ENCODE peak calls at places on chromosomes 11 and 22, in nine cellular contexts. F is cardiac muscle cell, H is tibial artery, G is MCF 10A, R is endothelial cell, W is lower lobe of right lung, J is endothelial cell of umbilical vein, P is H9, A is fibroblast of lung. T is an unnamed sample.

GRCh38 chr22:27754888-27755480 is 46.6 kb downstream of the MN1 start:
- DNase-seq in F (no peak), H (no peak), G (no peak), R (no peak), W (peak), J (no peak), P (no peak), A (no peak), T (no peak)

GRCh38 chr22:46239261-46240048 is 10.6 kb downstream of the CDPF1 start:
- DNase-seq in F (no peak), H (no peak), G (no peak), R (no peak), W (no peak), J (no peak), P (no peak), A (no peak), T (no peak)

GRCh38 chr11:84552791-84553190 is 1074.4 kb downstream of the DLG2 start:
- DNase-seq in F (no peak), H (no peak), G (no peak), R (no peak), W (no peak), J (no peak), P (no peak), A (peak), T (peak)

GRCh38 chr22:29626497-29627195 is 23.2 kb downstream of the NF2 start:
- DNase-seq in F (peak), H (no peak), G (peak), R (no peak), W (no peak), J (no peak), P (no peak), A (peak), T (peak)

GRCh38 chr11:98185245-98185644 is 835.5 kb upstream of the CNTN5 start:
- DNase-seq in F (no peak), H (no peak), G (no peak), R (no peak), W (no peak), J (no peak), P (no peak), A (no peak), T (no peak)

GRCh38 chr11:73230931-73231330 is 12.8 kb downstream of the P2RY2 start:
- DNase-seq in F (no peak), H (no peak), G (no peak), R (no peak), W (no peak), J (no peak), P (no peak), A (no peak), T (no peak)

GRCh38 chr11:19769820-19770219 is 57.2 kb downstream of the NAV2 start:
- DNase-seq in F (peak), H (no peak), G (peak), R (no peak), W (no peak), J (no peak), P (no peak), A (peak), T (peak)

GRCh38 chr11:75277991-75278790 is 37.6 kb downstream of the TPBGL start:
- DNase-seq in F (no peak), H (peak), G (no peak), R (no peak), W (no peak), J (no peak), P (no peak), A (no peak), T (no peak)

GRCh38 chr22:38868886-38869381 is 3.1 kb downstream of the CBX6 start:
- DNase-seq in F (peak), H (peak), G (peak), R (peak), W (peak), J (peak), P (peak), A (peak), T (peak)

GRCh38 chr22:49057910-49058309 is 769.8 kb downstream of the BRD1 start:
- DNase-seq in F (no peak), H (no peak), G (no peak), R (no peak), W (no peak), J (no peak), P (no peak), A (no peak), T (no peak)

GRCh38 chr22:28547132-28547842 is 132.4 kb downstream of the TTC28 start:
- DNase-seq in F (peak), H (no peak), G (no peak), R (no peak), W (no peak), J (no peak), P (no peak), A (peak), T (peak)

GRCh38 chr22:37431811-37432707 is 4.8 kb upstream of the ELFN2 start:
- DNase-seq in F (peak), H (no peak), G (peak), R (no peak), W (no peak), J (peak), P (no peak), A (peak), T (peak)

GRCh38 chr22:38700271-38700788 is 413 bp downstream of the JOSD1 start:
- DNase-seq in F (peak), H (peak), G (peak), R (peak), W (peak), J (no peak), P (no peak), A (no peak), T (peak)

GRCh38 chr11:43943931-43944751 is 1.7 kb downstream of the C11orf96 start:
- DNase-seq in F (peak), H (no peak), G (peak), R (peak), W (peak), J (peak), P (no peak), A (peak), T (no peak)

GRCh38 chr11:25734592-25735211 is 597.2 kb upstream of the ANO3 start:
- DNase-seq in F (peak), H (no peak), G (peak), R (peak), W (no peak), J (no peak), P (no peak), A (peak), T (no peak)

GRCh38 chr11:126405906-126406305 is 50.4 kb downstream of the ST3GAL4 start:
- DNase-seq in F (no peak), H (no peak), G (peak), R (no peak), W (no peak), J (no peak), P (no peak), A (no peak), T (no peak)

GRCh38 chr11:21018248-21018647 is 348.9 kb downstream of the NELL1 start:
- DNase-seq in F (no peak), H (no peak), G (no peak), R (no peak), W (no peak), J (no peak), P (no peak), A (no peak), T (no peak)

GRCh38 chr11:14972581-14973490 is 685 bp upstream of the CALCA start:
- DNase-seq in F (no peak), H (no peak), G (no peak), R (no peak), W (no peak), J (no peak), P (peak), A (no peak), T (no peak)

GRCh38 chr22:45743687-45744086 is 72.1 kb downstream of the ATXN10 start:
- DNase-seq in F (no peak), H (no peak), G (no peak), R (no peak), W (no peak), J (no peak), P (no peak), A (no peak), T (no peak)

GRCh38 chr22:19495562-19496323 is 16.0 kb downstream of the CDC45 start:
- DNase-seq in F (peak), H (no peak), G (peak), R (peak), W (no peak), J (peak), P (no peak), A (no peak), T (peak)

GRCh38 chr11:1763796-1764661 is at the start of gene CTSD:
- DNase-seq in F (peak), H (peak), G (peak), R (peak), W (peak), J (peak), P (peak), A (peak), T (peak)

GRCh38 chr11:107567739-107568335 is 2.3 kb upstream of the ALKBH8 start:
- DNase-seq in F (peak), H (no peak), G (no peak), R (no peak), W (no peak), J (no peak), P (no peak), A (no peak), T (no peak)

GRCh38 chr22:38850941-38851849 is 7.4 kb upstream of the NPTXR start:
- DNase-seq in F (peak), H (no peak), G (peak), R (no peak), W (no peak), J (no peak), P (no peak), A (peak), T (peak)

GRCh38 chr22:36901411-36902142 is 11.9 kb upstream of the CSF2RB start:
- DNase-seq in F (no peak), H (no peak), G (no peak), R (no peak), W (no peak), J (no peak), P (no peak), A (no peak), T (no peak)

GRCh38 chr11:19905280-19905853 is 192.7 kb downstream of the NAV2 start:
- DNase-seq in F (peak), H (no peak), G (peak), R (no peak), W (no peak), J (peak), P (no peak), A (peak), T (peak)

GRCh38 chr22:47175151-47175760 is 412.8 kb downstream of the TBC1D22A start:
- DNase-seq in F (peak), H (peak), G (no peak), R (no peak), W (no peak), J (no peak), P (peak), A (no peak), T (no peak)

GRCh38 chr22:28977050-28977449 is 84.6 kb downstream of the C22orf31 start:
- DNase-seq in F (peak), H (no peak), G (no peak), R (no peak), W (no peak), J (no peak), P (no peak), A (peak), T (no peak)

GRCh38 chr11:74154621-74155281 is 16.1 kb downstream of the C2CD3 start:
- DNase-seq in F (peak), H (peak), G (no peak), R (no peak), W (no peak), J (peak), P (no peak), A (peak), T (peak)

GRCh38 chr22:20053407-20054033 is 26.5 kb upstream of the DGCR8 start:
- DNase-seq in F (no peak), H (no peak), G (no peak), R (no peak), W (no peak), J (no peak), P (no peak), A (no peak), T (no peak)

GRCh38 chr11:1846453-1846932 is 6.4 kb upstream of the LSP1 start:
- DNase-seq in F (no peak), H (no peak), G (no peak), R (no peak), W (no peak), J (no peak), P (no peak), A (no peak), T (no peak)

GRCh38 chr11:16924462-16924825 is 89.8 kb downstream of the PLEKHA7 start:
- DNase-seq in F (no peak), H (no peak), G (no peak), R (no peak), W (no peak), J (no peak), P (no peak), A (no peak), T (no peak)

GRCh38 chr11:3964056-3964455 is 108.6 kb downstream of the STIM1 start:
- DNase-seq in F (no peak), H (no peak), G (no peak), R (no peak), W (no peak), J (no peak), P (no peak), A (peak), T (no peak)

GRCh38 chr11:107849791-107850190 is 8.8 kb downstream of the SLC35F2 start:
- DNase-seq in F (no peak), H (no peak), G (no peak), R (no peak), W (no peak), J (no peak), P (no peak), A (no peak), T (no peak)

GRCh38 chr22:27892064-27892463 is 27.0 kb downstream of the PITPNB start:
- DNase-seq in F (no peak), H (no peak), G (no peak), R (no peak), W (no peak), J (no peak), P (no peak), A (no peak), T (no peak)

GRCh38 chr11:109892321-109892794 is 200.8 kb upstream of the ZC3H12C start:
- DNase-seq in F (no peak), H (no peak), G (no peak), R (no peak), W (no peak), J (no peak), P (no peak), A (peak), T (no peak)

GRCh38 chr11:70877151-70877550 is 375.2 kb downstream of the SHANK2 start:
- DNase-seq in F (no peak), H (no peak), G (no peak), R (no peak), W (no peak), J (no peak), P (no peak), A (no peak), T (no peak)

GRCh38 chr22:30704978-30705377 is 10.3 kb downstream of the OSBP2 start:
- DNase-seq in F (no peak), H (no peak), G (no peak), R (no peak), W (no peak), J (no peak), P (no peak), A (no peak), T (no peak)

GRCh38 chr11:59616396-59616982 is 915 bp upstream of the OSBP start:
- DNase-seq in F (no peak), H (no peak), G (no peak), R (no peak), W (peak), J (no peak), P (no peak), A (no peak), T (no peak)

GRCh38 chr11:59617876-59618275 is 2.3 kb upstream of the OSBP start:
- DNase-seq in F (no peak), H (no peak), G (no peak), R (no peak), W (no peak), J (no peak), P (no peak), A (no peak), T (no peak)

GRCh38 chr11:59615132-59615636 is 390 bp downstream of the OSBP start:
- DNase-seq in F (peak), H (peak), G (peak), R (no peak), W (peak), J (no peak), P (peak), A (peak), T (no peak)

GRCh38 chr11:59614277-59615131 is 1.1 kb downstream of the OSBP start:
- DNase-seq in F (peak), H (no peak), G (peak), R (no peak), W (no peak), J (peak), P (no peak), A (no peak), T (no peak)

DNA sequence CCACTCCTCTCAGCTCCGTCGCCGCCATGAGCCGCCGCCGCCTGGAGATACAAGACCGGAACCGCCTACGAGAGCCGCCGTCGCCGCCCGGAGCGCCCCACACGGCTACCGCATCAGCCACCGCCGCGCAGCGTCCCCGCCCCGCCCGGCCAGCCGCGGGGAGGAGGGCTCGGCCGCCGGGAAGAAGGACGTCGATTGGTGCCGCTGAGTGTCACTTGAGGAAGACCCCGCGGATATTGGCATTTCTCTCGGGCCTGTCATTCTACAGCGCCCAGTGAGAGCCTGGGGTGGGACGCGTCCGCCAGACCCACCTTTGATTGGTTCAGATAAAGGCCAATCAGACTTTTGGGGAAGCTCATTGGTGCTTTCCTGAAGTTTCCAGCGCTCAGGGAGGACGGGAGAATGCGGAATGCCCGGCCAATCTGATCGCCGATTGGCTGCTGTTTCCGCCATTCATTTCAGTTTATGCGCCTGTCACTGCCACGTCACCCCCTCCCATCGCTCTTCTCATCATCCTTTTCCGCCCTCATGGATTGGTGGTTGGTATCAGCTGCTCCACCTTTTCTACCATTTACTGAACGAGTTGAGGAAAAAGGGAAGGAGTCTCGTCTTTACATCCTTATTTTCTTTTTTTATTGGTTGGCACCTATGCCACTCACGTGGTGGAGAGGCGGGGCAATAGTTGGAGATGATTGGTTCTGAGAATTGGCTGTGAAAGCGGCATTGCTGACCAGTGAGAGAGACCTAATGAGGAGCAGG is at the start of gene OSBP:
- DNase-seq in F (peak), H (peak), G (peak), R (peak), W (peak), J (peak), P (peak), A (peak), T (peak)
- TF ChIP-seq CTCF in F (no peak), H (no peak), G (no peak), R (no peak), W (peak), J (no peak), P (no peak), A (no peak), T (peak)

GRCh38 chr22:33521879-33522665 is 398.2 kb downstream of the LARGE1 start:
- DNase-seq in F (no peak), H (no peak), G (no peak), R (no peak), W (no peak), J (no peak), P (no peak), A (no peak), T (no peak)

GRCh38 chr22:33520904-33521780 is 399.1 kb downstream of the LARGE1 start:
- DNase-seq in F (no peak), H (no peak), G (no peak), R (no peak), W (no peak), J (no peak), P (no peak), A (no peak), T (no peak)

GRCh38 chr22:33518405-33518804 is 401.9 kb downstream of the LARGE1 start:
- DNase-seq in F (no peak), H (no peak), G (no peak), R (no peak), W (no peak), J (no peak), P (no peak), A (no peak), T (no peak)

GRCh38 chr22:33519974-33520903 is 400.0 kb downstream of the LARGE1 start:
- DNase-seq in F (no peak), H (no peak), G (no peak), R (no peak), W (no peak), J (no peak), P (no peak), A (no peak), T (no peak)

DNA sequence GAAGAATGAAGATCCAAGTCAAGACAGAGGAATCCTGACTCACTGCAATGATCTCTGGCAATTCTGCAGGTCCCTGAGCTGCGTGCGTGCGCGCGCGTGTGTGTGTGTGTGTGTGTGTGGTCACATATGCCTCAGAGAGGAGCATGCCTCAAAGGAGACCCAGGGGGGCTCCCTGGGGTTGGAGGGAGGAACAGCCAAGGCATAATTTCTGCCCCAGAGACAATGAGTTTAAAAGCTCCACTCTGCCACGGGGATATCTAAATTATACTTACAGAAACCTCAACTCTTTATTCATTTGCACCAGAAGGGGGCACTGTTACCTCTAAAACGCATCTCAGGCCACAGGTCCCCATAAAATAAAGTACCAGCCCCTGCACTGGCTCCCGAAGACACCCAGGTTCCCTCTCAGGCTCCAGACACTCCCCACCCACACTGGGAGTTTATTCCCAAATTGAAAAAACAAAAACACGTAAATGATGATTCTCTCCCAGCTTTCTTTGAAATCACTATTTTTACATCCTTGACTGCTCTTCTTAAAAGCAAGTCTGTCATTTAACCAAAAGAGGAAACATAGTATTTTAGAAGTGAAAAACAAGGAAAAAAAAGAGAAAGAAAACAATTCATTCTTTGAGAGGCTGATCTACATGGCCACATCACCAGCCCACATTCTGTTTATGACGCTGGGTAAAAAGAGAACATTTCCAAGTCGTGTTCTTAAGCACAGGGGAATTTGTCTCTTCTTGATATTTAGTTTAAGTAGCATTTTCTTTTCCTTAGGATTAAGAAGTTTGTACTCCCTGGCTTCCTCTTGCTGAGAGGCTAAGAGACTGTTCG is 400.9 kb downstream of the LARGE1 start:
- DNase-seq in F (peak), H (no peak), G (no peak), R (peak), W (no peak), J (no peak), P (peak), A (peak), T (no peak)
- TF ChIP-seq CTCF in F (peak), H (peak), G (peak), R (peak), W (peak), J (peak), P (peak), A (peak), T (peak)

DNA sequence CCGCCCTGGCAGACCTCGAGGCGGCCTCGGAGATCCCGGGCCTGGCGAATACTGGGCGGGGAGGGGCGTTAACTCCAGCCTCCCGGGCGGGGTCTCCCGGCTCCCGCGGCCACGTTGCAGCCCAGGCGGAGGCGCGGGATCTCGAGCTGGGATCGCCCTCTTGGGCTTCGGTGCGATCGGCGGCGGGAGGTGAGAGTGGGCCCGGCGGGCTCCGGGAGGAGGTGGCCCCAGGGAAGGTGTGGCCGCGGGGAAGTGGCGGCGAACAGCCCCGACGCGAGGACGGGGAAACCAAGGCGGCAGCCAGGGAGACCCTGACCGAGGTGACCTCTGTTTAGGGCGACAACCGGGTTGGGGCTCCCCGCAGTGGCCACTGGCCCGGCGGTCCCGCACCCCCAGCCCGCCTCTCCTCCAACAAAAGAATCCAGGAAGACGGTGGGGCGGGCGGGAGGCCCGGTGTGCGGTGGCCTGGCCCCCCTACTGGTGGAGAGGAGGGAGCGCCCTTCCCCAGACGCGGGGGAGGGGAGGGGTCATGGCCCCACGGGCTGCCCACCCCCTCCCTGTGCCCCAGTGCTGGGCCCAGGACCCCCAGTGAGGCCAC is at the start of gene PHETA2:
- DNase-seq in F (peak), H (no peak), G (no peak), R (peak), W (peak), J (peak), P (peak), A (peak), T (no peak)
- TF ChIP-seq CTCF in F (peak), H (peak), G (no peak), R (peak), W (peak), J (peak), P (peak), A (peak), T (peak)

GRCh38 chr11:112584674-112585073 is 324.0 kb upstream of the PLET1 start:
- DNase-seq in F (no peak), H (no peak), G (peak), R (peak), W (no peak), J (no peak), P (peak), A (no peak), T (no peak)
- TF ChIP-seq CTCF in F (peak), H (no peak), G (peak), R (peak), W (no peak), J (no peak), P (peak), A (no peak), T (peak)